ENCODE peak calls at places on chromosomes 12 and 14, in ten cellular contexts. P is body of pancreas, X is GM12865, R is right lobe of liver, F is GM10248, H is astrocyte of the spinal cord, K is BE2C, D is A549, W is bronchial epithelial cell, T is RWPE1. U is an unnamed sample.

GRCh38 chr12:28645891-28646290 is 455.6 kb downstream of the CCDC91 start:
- DNase-seq in P (no peak), X (no peak), R (no peak), F (no peak), H (no peak), K (no peak), D (no peak), W (no peak), T (no peak), U (no peak)

GRCh38 chr14:75339059-75339458 is 60.4 kb downstream of the FOS start:
- DNase-seq in P (no peak), X (no peak), R (no peak), F (no peak), H (peak; percentile 4), K (no peak), D (no peak), W (peak; percentile 18), T (no peak), U (peak; percentile 42)

GRCh38 chr12:56266634-56267442 is at the start of gene COQ10A:
- DNase-seq in P (peak; percentile 91), X (peak; percentile 89), R (peak; percentile 93), F (peak; percentile 94), H (peak; percentile 84), K (peak; percentile 91), D (peak; percentile 98), W (peak; percentile 79), T (peak; percentile 86), U (peak; percentile 87)

GRCh38 chr12:79665488-79665887 is 25.3 kb downstream of the PAWR start:
- DNase-seq in P (no peak), X (no peak), R (no peak), F (no peak), H (no peak), K (no peak), D (no peak), W (no peak), T (no peak), U (no peak)

GRCh38 chr14:104353221-104353920 is 215.0 kb downstream of the KIF26A start:
- DNase-seq in P (no peak), X (no peak), R (peak; percentile 36), F (no peak), H (no peak), K (peak; percentile 5), D (no peak), W (no peak), T (no peak), U (no peak)

GRCh38 chr12:4261655-4262054 is 11.9 kb upstream of the CCND2 start:
- DNase-seq in P (no peak), X (peak; percentile 67), R (no peak), F (peak; percentile 46), H (no peak), K (no peak), D (no peak), W (no peak), T (no peak), U (no peak)

GRCh38 chr14:92578511-92578910 is 64.9 kb downstream of the RIN3 start:
- DNase-seq in P (no peak), X (no peak), R (no peak), F (no peak), H (peak; percentile 61), K (no peak), D (no peak), W (peak; percentile 25), T (no peak), U (peak; percentile 32)

GRCh38 chr12:14256139-14256538 is 109.3 kb upstream of the ATF7IP start:
- DNase-seq in P (no peak), X (peak; percentile 44), R (no peak), F (no peak), H (peak; percentile 39), K (no peak), D (no peak), W (peak; percentile 19), T (no peak), U (peak; percentile 36)

GRCh38 chr12:120466560-120467315 is 2.8 kb downstream of the SRSF9 start:
- DNase-seq in P (peak; percentile 64), X (peak; percentile 51), R (peak; percentile 51), F (no peak), H (peak; percentile 26), K (peak; percentile 55), D (no peak), W (peak; percentile 37), T (no peak), U (peak; percentile 38)

GRCh38 chr14:92542766-92543554 is 29.4 kb downstream of the RIN3 start:
- DNase-seq in P (no peak), X (no peak), R (no peak), F (no peak), H (no peak), K (no peak), D (no peak), W (no peak), T (no peak), U (no peak)

GRCh38 chr14:50002926-50003212 is 110.0 kb downstream of the ARF6 start:
- DNase-seq in P (no peak), X (no peak), R (no peak), F (no peak), H (no peak), K (no peak), D (no peak), W (no peak), T (no peak), U (no peak)

GRCh38 chr14:65637780-65638179 is 225.2 kb downstream of the FUT8 start:
- DNase-seq in P (no peak), X (peak; percentile 65), R (no peak), F (peak; percentile 65), H (peak; percentile 45), K (no peak), D (no peak), W (peak; percentile 81), T (peak; percentile 64), U (no peak)

GRCh38 chr14:61174395-61175386 is 106.4 kb downstream of the TMEM30B start:
- DNase-seq in P (no peak), X (no peak), R (no peak), F (no peak), H (peak; percentile 59), K (no peak), D (no peak), W (peak; percentile 67), T (peak; percentile 36), U (peak; percentile 32)

GRCh38 chr14:51242545-51243490 is 2.8 kb downstream of the TMX1 start:
- DNase-seq in P (no peak), X (peak; percentile 37), R (no peak), F (no peak), H (no peak), K (peak; percentile 38), D (no peak), W (no peak), T (no peak), U (no peak)

GRCh38 chr12:116880817-116881324 is 370 bp downstream of the HRK start:
- DNase-seq in P (peak; percentile 29), X (peak; percentile 62), R (no peak), F (peak; percentile 69), H (no peak), K (peak; percentile 69), D (peak; percentile 63), W (no peak), T (no peak), U (no peak)

GRCh38 chr14:85421166-85421877 is 108.6 kb upstream of the FLRT2 start:
- DNase-seq in P (no peak), X (no peak), R (no peak), F (no peak), H (peak; percentile 47), K (no peak), D (no peak), W (peak; percentile 89), T (peak; percentile 26), U (peak; percentile 76)

GRCh38 chr14:49593016-49593415 is 5.7 kb upstream of the LRR1 start:
- DNase-seq in P (no peak), X (peak; percentile 54), R (no peak), F (no peak), H (peak; percentile 33), K (no peak), D (no peak), W (peak; percentile 59), T (no peak), U (peak; percentile 37)

GRCh38 chr12:51855586-51856428 is 7.3 kb upstream of the FIGNL2 start:
- DNase-seq in P (peak; percentile 44), X (no peak), R (no peak), F (no peak), H (peak; percentile 20), K (no peak), D (peak; percentile 28), W (no peak), T (no peak), U (no peak)

DNA sequence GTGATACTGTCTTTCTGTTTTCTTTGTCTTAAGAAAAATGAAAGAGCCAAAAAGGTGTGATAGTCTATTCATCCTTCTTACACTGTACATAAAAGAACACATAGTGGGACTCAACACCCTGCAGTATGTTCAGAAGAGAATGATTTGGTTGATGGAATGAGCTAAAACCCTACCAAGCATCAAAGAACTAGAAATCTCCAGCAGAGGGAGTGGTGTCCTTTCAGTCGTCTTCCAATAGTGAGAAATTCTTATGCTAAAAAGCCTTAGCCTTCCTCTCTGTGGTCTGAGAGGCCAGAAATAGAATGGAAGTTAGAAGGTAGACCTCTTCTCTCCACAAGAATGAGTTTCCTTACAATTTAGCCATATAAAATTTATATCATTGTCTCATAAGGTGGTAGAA is 393.4 kb upstream of the SEL1L start:
- DNase-seq in P (no peak), X (no peak), R (no peak), F (no peak), H (no peak), K (no peak), D (no peak), W (peak; percentile 1), T (no peak), U (no peak)
- TF ChIP-seq CTCF in P (no peak), X (no peak), R (peak; percentile 49), F (no peak), H (no peak), K (peak; percentile 31), D (no peak), W (no peak), T (no peak), U (no peak)

GRCh38 chr12:109731231-109731731 is 17.7 kb downstream of the FAM222A start:
- DNase-seq in P (peak; percentile 9), X (no peak), R (peak; percentile 34), F (no peak), H (no peak), K (peak; percentile 30), D (no peak), W (no peak), T (no peak), U (no peak)
- TF ChIP-seq CTCF in P (no peak), X (no peak), R (no peak), F (no peak), H (no peak), K (no peak), D (no peak), W (no peak), T (no peak), U (no peak)

DNA sequence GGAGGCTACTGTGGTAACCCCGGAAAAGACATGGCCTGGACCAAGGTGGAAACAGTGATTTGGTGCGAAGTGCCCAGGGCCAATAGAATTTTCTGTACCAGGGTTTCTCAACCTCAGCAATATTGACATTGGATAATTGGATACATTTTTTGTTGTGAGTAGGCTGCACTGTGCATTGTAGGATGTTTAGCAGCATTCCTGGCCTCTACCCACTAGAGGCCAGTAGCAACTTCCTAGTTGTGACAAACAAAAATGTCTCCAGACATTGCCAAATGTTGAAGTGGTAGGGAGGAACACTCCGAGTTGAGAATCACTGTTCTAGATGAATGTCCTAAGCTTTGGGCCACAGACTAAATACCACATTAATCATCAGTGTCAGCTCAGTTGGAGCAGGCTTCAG is 6.2 kb upstream of the CGRRF1 start:
- DNase-seq in P (no peak), X (no peak), R (no peak), F (no peak), H (peak; percentile 43), K (no peak), D (no peak), W (peak; percentile 36), T (no peak), U (peak; percentile 56)
- TF ChIP-seq CTCF in P (no peak), X (peak; percentile 19), R (peak; percentile 47), F (peak; percentile 15), H (peak; percentile 59), K (peak; percentile 51), D (peak; percentile 46), W (peak; percentile 59), T (no peak), U (peak; percentile 69)

GRCh38 chr12:108231109-108231905 is 102.2 kb downstream of the WSCD2 start:
- DNase-seq in P (no peak), X (no peak), R (no peak), F (no peak), H (no peak), K (no peak), D (no peak), W (no peak), T (no peak), U (no peak)
- TF ChIP-seq CTCF in P (no peak), X (no peak), R (no peak), F (no peak), H (no peak), K (no peak), D (no peak), W (no peak), T (no peak), U (no peak)